ENCODE peak calls at places on chromosomes 6 and 20, in seven cellular contexts. G, H, Z, E, F, X and B are unnamed samples.

GRCh38 chr6:132964868-132965382 is 150.6 kb downstream of the RPS12 start:
- DNase-seq in G (no peak), H (no peak), Z (no peak), E (no peak), F (no peak), X (no peak), B (no peak)

GRCh38 chr20:17895641-17896246 is 72.8 kb downstream of the SNX5 start:
- DNase-seq in G (no peak), H (peak), Z (peak), E (no peak), F (no peak), X (peak), B (peak)

GRCh38 chr20:8039048-8039447 is 19.5 kb upstream of the TMX4 start:
- DNase-seq in G (no peak), H (no peak), Z (no peak), E (no peak), F (peak), X (no peak), B (no peak)

GRCh38 chr6:45422541-45423110 is 44.9 kb upstream of the SUPT3H start:
- DNase-seq in G (peak), H (no peak), Z (peak), E (no peak), F (peak), X (peak), B (peak)

GRCh38 chr20:63663332-63664066 is 5.4 kb downstream of the RTEL1 start:
- DNase-seq in G (no peak), H (no peak), Z (no peak), E (no peak), F (no peak), X (no peak), B (no peak)

GRCh38 chr6:131216277-131216676 is 81.0 kb downstream of the AKAP7 start:
- DNase-seq in G (no peak), H (no peak), Z (no peak), E (no peak), F (no peak), X (no peak), B (no peak)

GRCh38 chr6:163919652-163920051 is 505.1 kb downstream of the QKI start:
- DNase-seq in G (no peak), H (no peak), Z (no peak), E (no peak), F (no peak), X (no peak), B (no peak)

GRCh38 chr6:72580281-72580940 is 41.5 kb upstream of the KCNQ5 start:
- DNase-seq in G (peak), H (no peak), Z (no peak), E (peak), F (peak), X (peak), B (peak)

GRCh38 chr6:156427345-156427744 is 349.8 kb upstream of the ARID1B start:
- DNase-seq in G (peak), H (no peak), Z (no peak), E (no peak), F (peak), X (peak), B (no peak)

GRCh38 chr6:64504509-64504908 is 868.9 kb downstream of the PHF3 start:
- DNase-seq in G (peak), H (no peak), Z (no peak), E (no peak), F (peak), X (no peak), B (no peak)

GRCh38 chr6:102732908-102733307 is 1339.4 kb downstream of the GRIK2 start:
- DNase-seq in G (peak), H (no peak), Z (no peak), E (no peak), F (no peak), X (peak), B (no peak)

GRCh38 chr20:38256021-38256420 is 4.5 kb downstream of the KIAA1755 start:
- DNase-seq in G (no peak), H (no peak), Z (no peak), E (no peak), F (no peak), X (no peak), B (no peak)

GRCh38 chr6:11824986-11825385 is 46.4 kb upstream of the ADTRP start:
- DNase-seq in G (no peak), H (no peak), Z (no peak), E (no peak), F (no peak), X (peak), B (peak)

GRCh38 chr6:40049128-40049527 is 114.9 kb upstream of the MOCS1 start:
- DNase-seq in G (no peak), H (no peak), Z (no peak), E (no peak), F (no peak), X (no peak), B (no peak)

GRCh38 chr20:40186826-40187225 is 502.2 kb downstream of the MAFB start:
- DNase-seq in G (no peak), H (no peak), Z (no peak), E (no peak), F (no peak), X (no peak), B (no peak)

GRCh38 chr6:48835421-48835958 is 627.6 kb downstream of the MMUT start:
- DNase-seq in G (no peak), H (no peak), Z (no peak), E (no peak), F (peak), X (no peak), B (peak)

GRCh38 chr20:1507276-1507675 is 16.1 kb upstream of the SIRPB2 start:
- DNase-seq in G (no peak), H (no peak), Z (no peak), E (no peak), F (no peak), X (no peak), B (no peak)

GRCh38 chr20:7346562-7346961 is 579.1 kb downstream of the BMP2 start:
- DNase-seq in G (no peak), H (no peak), Z (no peak), E (no peak), F (no peak), X (no peak), B (no peak)

GRCh38 chr6:14246876-14247275 is 129.3 kb downstream of the CD83 start:
- DNase-seq in G (no peak), H (no peak), Z (no peak), E (no peak), F (no peak), X (no peak), B (no peak)

GRCh38 chr6:45703041-45703739 is 312.5 kb downstream of the CLIC5 start:
- DNase-seq in G (no peak), H (no peak), Z (no peak), E (no peak), F (no peak), X (peak), B (no peak)

GRCh38 chr6:37239950-37240713 is 17.4 kb upstream of the TBC1D22B start:
- DNase-seq in G (peak), H (peak), Z (peak), E (peak), F (peak), X (peak), B (peak)

GRCh38 chr20:4375881-4376280 is 345.8 kb upstream of the PRND start:
- DNase-seq in G (no peak), H (no peak), Z (no peak), E (no peak), F (no peak), X (peak), B (no peak)

GRCh38 chr6:31954511-31954910 is 4.3 kb downstream of the NELFE start:
- DNase-seq in G (no peak), H (no peak), Z (peak), E (no peak), F (no peak), X (no peak), B (no peak)

GRCh38 chr6:170056329-170056728 is 234.5 kb downstream of the DLL1 start:
- DNase-seq in G (no peak), H (no peak), Z (peak), E (no peak), F (no peak), X (no peak), B (no peak)